ENCODE peak calls at places on chromosomes 5 and 9, in eight cellular contexts. G is colonic mucosa; Q is activated CD4-positive, alpha-beta T cell treated with anti-CD3 and anti-CD28 coated beads, Interleukin-2, amount 50 U/mL, for 1 hour; O is neural crest cell; L is posterior cingulate gyrus; T is NCI-H69; E is EL; V is tibial nerve. J is an unnamed sample.

GRCh38 chr5:16585028-16585667 is 31.6 kb downstream of the RETREG1 start:
- DNase-seq in G (no peak), Q (no peak), O (no peak), L (no peak), T (peak), E (no peak), V (no peak), J (peak)

GRCh38 chr9:129394011-129394919 is 216.2 kb upstream of the IER5L start:
- DNase-seq in G (no peak), Q (no peak), O (no peak), L (peak), T (peak), E (no peak), V (no peak), J (peak)

GRCh38 chr5:79076819-79077218 is 7.3 kb downstream of the BHMT2 start:
- DNase-seq in G (no peak), Q (no peak), O (no peak), L (no peak), T (no peak), E (no peak), V (no peak), J (no peak)

GRCh38 chr9:115204827-115205506 is 87.0 kb upstream of the TNC start:
- DNase-seq in G (no peak), Q (no peak), O (no peak), L (no peak), T (peak), E (peak), V (no peak), J (peak)

GRCh38 chr9:967851-968641 is 8.4 kb upstream of the DMRT3 start:
- DNase-seq in G (no peak), Q (no peak), O (peak), L (no peak), T (peak), E (no peak), V (no peak), J (no peak)

GRCh38 chr9:1173986-1174385 is 123.8 kb downstream of the DMRT2 start:
- DNase-seq in G (no peak), Q (no peak), O (no peak), L (no peak), T (no peak), E (no peak), V (no peak), J (no peak)

GRCh38 chr5:150066436-150066835 is 19.9 kb downstream of the CSF1R start:
- DNase-seq in G (no peak), Q (no peak), O (no peak), L (no peak), T (no peak), E (no peak), V (no peak), J (no peak)

GRCh38 chr5:77546-77945 is 14.4 kb upstream of the PLEKHG4B start:
- DNase-seq in G (no peak), Q (no peak), O (no peak), L (no peak), T (peak), E (no peak), V (no peak), J (no peak)

GRCh38 chr5:73485715-73486114 is 12.5 kb upstream of the BTF3 start:
- DNase-seq in G (no peak), Q (no peak), O (no peak), L (no peak), T (no peak), E (peak), V (no peak), J (no peak)

GRCh38 chr5:138706655-138707480 is 46.4 kb upstream of the CTNNA1 start:
- DNase-seq in G (no peak), Q (no peak), O (no peak), L (no peak), T (peak), E (peak), V (peak), J (peak)

GRCh38 chr9:89591291-89592200 is 13.3 kb upstream of the GADD45G start:
- DNase-seq in G (no peak), Q (no peak), O (no peak), L (no peak), T (peak), E (no peak), V (no peak), J (no peak)

GRCh38 chr5:61464512-61464911 is 132.5 kb downstream of the ZSWIM6 start:
- DNase-seq in G (peak), Q (no peak), O (no peak), L (no peak), T (no peak), E (no peak), V (no peak), J (peak)

GRCh38 chr5:14818931-14819790 is 52.4 kb downstream of the ANKH start:
- DNase-seq in G (no peak), Q (no peak), O (no peak), L (no peak), T (no peak), E (peak), V (no peak), J (no peak)

GRCh38 chr9:15182755-15183154 is 124.3 kb downstream of the TTC39B start:
- DNase-seq in G (no peak), Q (no peak), O (no peak), L (no peak), T (peak), E (no peak), V (no peak), J (no peak)

GRCh38 chr9:77019010-77019809 is at the start of gene FOXB2:
- DNase-seq in G (no peak), Q (no peak), O (peak), L (no peak), T (no peak), E (no peak), V (no peak), J (no peak)

GRCh38 chr5:37738865-37739488 is 100.9 kb downstream of the GDNF start:
- DNase-seq in G (no peak), Q (no peak), O (no peak), L (no peak), T (no peak), E (no peak), V (no peak), J (no peak)

GRCh38 chr9:126661521-126662251 is 48.0 kb downstream of the LMX1B start:
- DNase-seq in G (no peak), Q (no peak), O (no peak), L (no peak), T (peak), E (peak), V (no peak), J (peak)

GRCh38 chr5:121748690-121749089 is 103.0 kb upstream of the FTMT start:
- DNase-seq in G (no peak), Q (no peak), O (no peak), L (no peak), T (peak), E (no peak), V (no peak), J (peak)

GRCh38 chr5:10831416-10831815 is 70.4 kb upstream of the DAP start:
- DNase-seq in G (no peak), Q (no peak), O (no peak), L (no peak), T (no peak), E (peak), V (no peak), J (no peak)

GRCh38 chr5:65828022-65828421 is 98.4 kb upstream of the ERBIN start:
- DNase-seq in G (no peak), Q (no peak), O (no peak), L (no peak), T (no peak), E (no peak), V (no peak), J (no peak)

GRCh38 chr5:151660616-151661015 is 26.1 kb downstream of the SPARC start:
- DNase-seq in G (no peak), Q (no peak), O (no peak), L (no peak), T (no peak), E (peak), V (no peak), J (no peak)

GRCh38 chr9:73170185-73170957 is 18.7 kb downstream of the ANXA1 start:
- DNase-seq in G (no peak), Q (no peak), O (no peak), L (no peak), T (no peak), E (no peak), V (no peak), J (no peak)

GRCh38 chr5:41371741-41372140 is 138.7 kb downstream of the PLCXD3 start:
- DNase-seq in G (no peak), Q (no peak), O (no peak), L (no peak), T (no peak), E (peak), V (no peak), J (no peak)

GRCh38 chr9:95264954-95265615 is 52.4 kb downstream of the FANCC start:
- DNase-seq in G (no peak), Q (no peak), O (no peak), L (no peak), T (peak), E (peak), V (no peak), J (no peak)

GRCh38 chr9:123225374-123225813 is 43.0 kb downstream of the STRBP start:
- DNase-seq in G (peak), Q (peak), O (no peak), L (peak), T (peak), E (peak), V (no peak), J (peak)

GRCh38 chr5:95728494-95729114 is 2.5 kb upstream of the RHOBTB3 start:
- DNase-seq in G (no peak), Q (no peak), O (no peak), L (no peak), T (no peak), E (no peak), V (no peak), J (peak)

GRCh38 chr5:59142138-59142537 is 559.3 kb downstream of the RAB3C start:
- DNase-seq in G (no peak), Q (no peak), O (no peak), L (no peak), T (no peak), E (no peak), V (no peak), J (no peak)

GRCh38 chr9:109510506-109510905 is 12.4 kb upstream of the PTPN3 start:
- DNase-seq in G (no peak), Q (no peak), O (no peak), L (no peak), T (no peak), E (no peak), V (no peak), J (no peak)

GRCh38 chr9:137278061-137278912 is 761 bp downstream of the TOR4A start:
- DNase-seq in G (peak), Q (no peak), O (no peak), L (no peak), T (no peak), E (peak), V (no peak), J (no peak)

GRCh38 chr9:121369595-121370265 is at the start of gene STOM:
- DNase-seq in G (peak), Q (peak), O (no peak), L (no peak), T (peak), E (peak), V (peak), J (peak)

GRCh38 chr5:139232161-139232724 is 34.1 kb upstream of the SIL1 start:
- DNase-seq in G (no peak), Q (no peak), O (no peak), L (no peak), T (peak), E (no peak), V (no peak), J (no peak)

GRCh38 chr5:96022971-96023370 is 61.3 kb upstream of the ELL2 start:
- DNase-seq in G (no peak), Q (no peak), O (no peak), L (no peak), T (no peak), E (peak), V (no peak), J (no peak)

GRCh38 chr5:159184858-159185381 is 24.4 kb downstream of the RNF145 start:
- DNase-seq in G (no peak), Q (no peak), O (no peak), L (no peak), T (no peak), E (peak), V (no peak), J (no peak)

GRCh38 chr5:119218830-119219782 is 136.7 kb upstream of the TNFAIP8 start:
- DNase-seq in G (no peak), Q (no peak), O (no peak), L (no peak), T (peak), E (peak), V (no peak), J (no peak)

J was measured in DMS53.